ENCODE peak calls at places on chromosomes 16 and 17, in seven cellular contexts. One of them, this sample, is unnamed. For H3K9me3, the result is how much of the 10 kb centered on the place peaks cover.

GRCh38 chr16:23950898-23951297 is 115.1 kb downstream of the PRKCB start:
- DNase-seq in IMR-90: no peak
- DNase-seq in right atrium auricular region: no peak
- DNase-seq in transverse colon: no peak
- DNase-seq in MM.1S: no peak
- DNase-seq in left ventricle myocardium inferior: no peak
- DNase-seq in breast epithelium: no peak
- DNase-seq in this sample: no peak

GRCh38 chr17:4540224-4541040 is 14.8 kb downstream of the MYBBP1A start:
- DNase-seq in IMR-90: no peak
- DNase-seq in right atrium auricular region: no peak
- DNase-seq in transverse colon: no peak
- DNase-seq in MM.1S: no peak
- DNase-seq in left ventricle myocardium inferior: no peak
- DNase-seq in breast epithelium: no peak
- DNase-seq in this sample: no peak

GRCh38 chr16:1201444-1201843 is 23.6 kb downstream of the TPSG1 start:
- DNase-seq in IMR-90: no peak
- DNase-seq in right atrium auricular region: no peak
- DNase-seq in transverse colon: no peak
- DNase-seq in MM.1S: no peak
- DNase-seq in left ventricle myocardium inferior: no peak
- DNase-seq in breast epithelium: no peak
- DNase-seq in this sample: no peak

GRCh38 chr17:4512156-4513112 is 13.8 kb downstream of the SPNS2 start:
- DNase-seq in IMR-90: no peak
- DNase-seq in right atrium auricular region: no peak
- DNase-seq in transverse colon: no peak
- DNase-seq in MM.1S: no peak
- DNase-seq in left ventricle myocardium inferior: no peak
- DNase-seq in breast epithelium: no peak
- DNase-seq in this sample: no peak

GRCh38 chr16:11201498-11202259 is 54.3 kb downstream of the SOCS1 start:
- DNase-seq in IMR-90: peak
- DNase-seq in right atrium auricular region: no peak
- DNase-seq in transverse colon: no peak
- DNase-seq in MM.1S: no peak
- DNase-seq in left ventricle myocardium inferior: no peak
- DNase-seq in breast epithelium: no peak
- DNase-seq in this sample: peak

GRCh38 chr17:62109378-62109902 is 44.4 kb upstream of the MED13 start:
- DNase-seq in IMR-90: peak
- DNase-seq in right atrium auricular region: no peak
- DNase-seq in transverse colon: peak
- DNase-seq in MM.1S: peak
- DNase-seq in left ventricle myocardium inferior: no peak
- DNase-seq in breast epithelium: no peak
- DNase-seq in this sample: peak

GRCh38 chr16:10280262-10281170 is 98.3 kb upstream of the GRIN2A start:
- DNase-seq in IMR-90: no peak
- DNase-seq in right atrium auricular region: no peak
- DNase-seq in transverse colon: no peak
- DNase-seq in MM.1S: peak
- DNase-seq in left ventricle myocardium inferior: no peak
- DNase-seq in breast epithelium: no peak
- DNase-seq in this sample: no peak

GRCh38 chr17:82974136-82974952 is 105.1 kb upstream of the METRNL start:
- DNase-seq in IMR-90: no peak
- DNase-seq in right atrium auricular region: peak
- DNase-seq in transverse colon: no peak
- DNase-seq in MM.1S: no peak
- DNase-seq in left ventricle myocardium inferior: no peak
- DNase-seq in breast epithelium: no peak
- DNase-seq in this sample: peak

GRCh38 chr17:53655591-53655990 is 167.1 kb upstream of the KIF2B start:
- DNase-seq in IMR-90: peak
- DNase-seq in right atrium auricular region: no peak
- DNase-seq in transverse colon: no peak
- DNase-seq in MM.1S: no peak
- DNase-seq in left ventricle myocardium inferior: no peak
- DNase-seq in breast epithelium: no peak
- DNase-seq in this sample: no peak

GRCh38 chr16:22684282-22685161 is 129.4 kb upstream of the HS3ST2 start:
- DNase-seq in IMR-90: peak
- DNase-seq in right atrium auricular region: no peak
- DNase-seq in transverse colon: no peak
- DNase-seq in MM.1S: peak
- DNase-seq in left ventricle myocardium inferior: no peak
- DNase-seq in breast epithelium: no peak
- DNase-seq in this sample: no peak

GRCh38 chr16:59881366-59881765 is 1147.2 kb upstream of the GOT2 start:
- DNase-seq in IMR-90: no peak
- DNase-seq in right atrium auricular region: no peak
- DNase-seq in transverse colon: no peak
- DNase-seq in MM.1S: no peak
- DNase-seq in left ventricle myocardium inferior: no peak
- DNase-seq in breast epithelium: no peak
- DNase-seq in this sample: no peak

GRCh38 chr17:7530294-7530900 is 18.5 kb upstream of the TNFSF12 start:
- DNase-seq in IMR-90: no peak
- DNase-seq in right atrium auricular region: no peak
- DNase-seq in transverse colon: no peak
- DNase-seq in MM.1S: no peak
- DNase-seq in left ventricle myocardium inferior: no peak
- DNase-seq in breast epithelium: no peak
- DNase-seq in this sample: no peak

GRCh38 chr17:40303009-40303657 is 5.8 kb upstream of the RARA start:
- DNase-seq in IMR-90: peak
- DNase-seq in right atrium auricular region: no peak
- DNase-seq in transverse colon: peak
- DNase-seq in MM.1S: peak
- DNase-seq in left ventricle myocardium inferior: no peak
- DNase-seq in breast epithelium: no peak
- DNase-seq in this sample: peak

GRCh38 chr17:62073993-62074392 is 8.9 kb upstream of the MED13 start:
- DNase-seq in IMR-90: no peak
- DNase-seq in right atrium auricular region: no peak
- DNase-seq in transverse colon: no peak
- DNase-seq in MM.1S: no peak
- DNase-seq in left ventricle myocardium inferior: no peak
- DNase-seq in breast epithelium: no peak
- DNase-seq in this sample: no peak

GRCh38 chr17:80877095-80877828 is 114.4 kb upstream of the CHMP6 start:
- DNase-seq in IMR-90: no peak
- DNase-seq in right atrium auricular region: no peak
- DNase-seq in transverse colon: peak
- DNase-seq in MM.1S: no peak
- DNase-seq in left ventricle myocardium inferior: no peak
- DNase-seq in breast epithelium: peak
- DNase-seq in this sample: no peak

GRCh38 chr17:17979778-17980177 is 7.1 kb downstream of the DRC3 start:
- DNase-seq in IMR-90: no peak
- DNase-seq in right atrium auricular region: no peak
- DNase-seq in transverse colon: no peak
- DNase-seq in MM.1S: no peak
- DNase-seq in left ventricle myocardium inferior: no peak
- DNase-seq in breast epithelium: no peak
- DNase-seq in this sample: no peak

GRCh38 chr17:17972952-17973254 is 241 bp downstream of the DRC3 start:
- DNase-seq in IMR-90: no peak
- DNase-seq in right atrium auricular region: no peak
- DNase-seq in transverse colon: no peak
- DNase-seq in MM.1S: no peak
- DNase-seq in left ventricle myocardium inferior: no peak
- DNase-seq in breast epithelium: no peak
- DNase-seq in this sample: no peak

GRCh38 chr17:17975441-17975840 is 2.8 kb downstream of the DRC3 start:
- DNase-seq in IMR-90: no peak
- DNase-seq in right atrium auricular region: no peak
- DNase-seq in transverse colon: no peak
- DNase-seq in MM.1S: no peak
- DNase-seq in left ventricle myocardium inferior: no peak
- DNase-seq in breast epithelium: no peak
- DNase-seq in this sample: no peak

GRCh38 chr17:17978481-17979424 is 6.1 kb downstream of the DRC3 start:
- DNase-seq in IMR-90: no peak
- DNase-seq in right atrium auricular region: no peak
- DNase-seq in transverse colon: no peak
- DNase-seq in MM.1S: no peak
- DNase-seq in left ventricle myocardium inferior: no peak
- DNase-seq in breast epithelium: no peak
- DNase-seq in this sample: no peak

GRCh38 chr17:17976931-17977570 is 4.4 kb downstream of the DRC3 start:
- DNase-seq in IMR-90: no peak
- DNase-seq in right atrium auricular region: no peak
- DNase-seq in transverse colon: no peak
- DNase-seq in MM.1S: no peak
- DNase-seq in left ventricle myocardium inferior: no peak
- DNase-seq in breast epithelium: no peak
- DNase-seq in this sample: no peak
- H3K27ac ChIP-seq in IMR-90: no peak
- H3K27ac ChIP-seq in right atrium auricular region: no peak
- H3K27ac ChIP-seq in transverse colon: no peak
- H3K27ac ChIP-seq in MM.1S: no peak
- H3K27ac ChIP-seq in left ventricle myocardium inferior: no peak
- H3K27ac ChIP-seq in breast epithelium: no peak
- H3K27ac ChIP-seq in this sample: no peak

GRCh38 chr17:21676281-21677111 is 15.8 kb upstream of the KCNJ18 start:
- DNase-seq in IMR-90: no peak
- DNase-seq in right atrium auricular region: no peak
- DNase-seq in transverse colon: no peak
- DNase-seq in MM.1S: no peak
- DNase-seq in left ventricle myocardium inferior: no peak
- DNase-seq in breast epithelium: peak
- DNase-seq in this sample: peak
- H3K9me3 ChIP-seq in IMR-90: half or more
- H3K9me3 ChIP-seq in right atrium auricular region: under half
- H3K9me3 ChIP-seq in transverse colon: under half
- H3K9me3 ChIP-seq in MM.1S: under half
- H3K9me3 ChIP-seq in left ventricle myocardium inferior: under half
- H3K9me3 ChIP-seq in breast epithelium: under half
- H3K9me3 ChIP-seq in this sample: under half

GRCh38 chr16:88383401-88384221 is 852 bp downstream of the ZNF469 start:
- DNase-seq in IMR-90: peak
- DNase-seq in right atrium auricular region: no peak
- DNase-seq in transverse colon: no peak
- DNase-seq in MM.1S: no peak
- DNase-seq in left ventricle myocardium inferior: peak
- DNase-seq in breast epithelium: no peak
- DNase-seq in this sample: no peak
- H3K27ac ChIP-seq in IMR-90: peak
- H3K27ac ChIP-seq in right atrium auricular region: no peak
- H3K27ac ChIP-seq in transverse colon: no peak
- H3K27ac ChIP-seq in MM.1S: no peak
- H3K27ac ChIP-seq in left ventricle myocardium inferior: no peak
- H3K27ac ChIP-seq in breast epithelium: peak
- H3K27ac ChIP-seq in this sample: no peak

DNA sequence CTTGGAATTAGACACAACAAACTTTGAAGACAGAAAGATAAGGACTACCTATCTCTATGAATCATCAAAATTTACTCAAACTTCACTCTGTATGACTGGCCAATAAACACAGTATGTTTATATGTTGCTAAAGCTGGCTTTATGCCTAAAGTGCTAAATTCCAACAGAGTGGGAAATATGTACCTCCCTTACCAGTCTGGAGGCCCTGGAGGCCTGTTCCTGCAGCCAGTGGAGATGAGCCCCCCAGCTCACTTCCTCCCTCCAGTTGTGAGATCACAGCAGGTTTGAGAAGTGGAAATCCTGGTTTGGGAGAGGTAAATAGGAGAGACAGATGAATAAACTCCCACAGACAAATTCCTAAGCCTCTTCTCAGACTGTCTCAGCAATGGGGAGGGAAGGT is 9.0 kb downstream of the ZNF23 start:
- DNase-seq in IMR-90: peak
- DNase-seq in right atrium auricular region: no peak
- DNase-seq in transverse colon: no peak
- DNase-seq in MM.1S: no peak
- DNase-seq in left ventricle myocardium inferior: no peak
- DNase-seq in breast epithelium: no peak
- DNase-seq in this sample: no peak
- H3K9me3 ChIP-seq in IMR-90: half or more
- H3K9me3 ChIP-seq in right atrium auricular region: under half
- H3K9me3 ChIP-seq in transverse colon: under half
- H3K9me3 ChIP-seq in MM.1S: under half
- H3K9me3 ChIP-seq in left ventricle myocardium inferior: half or more
- H3K9me3 ChIP-seq in breast epithelium: half or more
- H3K9me3 ChIP-seq in this sample: under half

GRCh38 chr17:49727353-49727752 is 19.6 kb upstream of the SLC35B1 start:
- DNase-seq in IMR-90: no peak
- DNase-seq in right atrium auricular region: no peak
- DNase-seq in transverse colon: no peak
- DNase-seq in MM.1S: no peak
- DNase-seq in left ventricle myocardium inferior: no peak
- DNase-seq in breast epithelium: no peak
- DNase-seq in this sample: peak

GRCh38 chr17:49729074-49729473 is 21.3 kb upstream of the SLC35B1 start:
- DNase-seq in IMR-90: no peak
- DNase-seq in right atrium auricular region: no peak
- DNase-seq in transverse colon: no peak
- DNase-seq in MM.1S: no peak
- DNase-seq in left ventricle myocardium inferior: no peak
- DNase-seq in breast epithelium: no peak
- DNase-seq in this sample: no peak

GRCh38 chr17:49730078-49730786 is 22.5 kb upstream of the SLC35B1 start:
- DNase-seq in IMR-90: peak
- DNase-seq in right atrium auricular region: peak
- DNase-seq in transverse colon: peak
- DNase-seq in MM.1S: no peak
- DNase-seq in left ventricle myocardium inferior: peak
- DNase-seq in breast epithelium: peak
- DNase-seq in this sample: no peak

GRCh38 chr17:49728425-49728824 is 20.7 kb upstream of the SLC35B1 start:
- DNase-seq in IMR-90: no peak
- DNase-seq in right atrium auricular region: no peak
- DNase-seq in transverse colon: no peak
- DNase-seq in MM.1S: no peak
- DNase-seq in left ventricle myocardium inferior: no peak
- DNase-seq in breast epithelium: no peak
- DNase-seq in this sample: no peak

DNA sequence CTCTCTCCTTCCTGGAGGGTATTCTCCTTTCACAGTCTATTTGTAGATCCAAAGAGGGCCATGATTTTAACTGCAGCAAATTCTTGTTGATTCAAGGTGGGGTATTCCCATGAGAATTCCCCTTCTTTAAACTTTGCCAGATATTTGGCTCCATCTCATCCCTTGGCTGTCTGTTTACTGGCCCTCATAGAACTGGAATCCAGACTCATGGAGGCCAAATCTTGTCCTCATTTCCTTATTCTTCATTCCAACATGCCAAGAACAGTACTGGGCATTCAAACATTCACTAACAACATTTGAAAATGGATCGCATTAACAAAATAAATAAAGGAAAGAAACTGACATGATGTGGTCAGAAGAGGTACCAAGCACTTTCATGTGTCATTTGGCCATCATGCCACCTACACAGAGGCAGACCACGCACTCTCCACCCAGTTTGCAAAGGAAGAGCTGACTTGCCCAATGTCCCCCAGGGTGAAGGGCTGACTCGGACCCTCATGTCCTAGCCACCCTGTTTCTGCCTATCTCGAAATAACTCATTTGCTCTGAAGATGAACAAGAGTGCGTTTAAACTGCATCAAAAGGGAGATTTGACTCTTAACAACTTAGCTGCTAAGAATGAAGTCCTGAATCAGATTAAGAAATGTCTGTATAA is 23.1 kb upstream of the SLC35B1 start:
- DNase-seq in IMR-90: no peak
- DNase-seq in right atrium auricular region: no peak
- DNase-seq in transverse colon: no peak
- DNase-seq in MM.1S: no peak
- DNase-seq in left ventricle myocardium inferior: no peak
- DNase-seq in breast epithelium: no peak
- DNase-seq in this sample: no peak
- H3K27ac ChIP-seq in IMR-90: no peak
- H3K27ac ChIP-seq in right atrium auricular region: peak
- H3K27ac ChIP-seq in transverse colon: peak
- H3K27ac ChIP-seq in MM.1S: no peak
- H3K27ac ChIP-seq in left ventricle myocardium inferior: peak
- H3K27ac ChIP-seq in breast epithelium: peak
- H3K27ac ChIP-seq in this sample: no peak